ENCODE peak calls at places on chromosomes 1 and 21, in five cellular contexts. K is lower lobe of right lung, C is esophagus muscularis mucosa, Q is kidney epithelial cell, H is lung. S is an unnamed sample.

GRCh38 chr1:240310226-240310925 is 218.7 kb downstream of the FMN2 start:
- DNase-seq in Q (no peak), K (no peak), C (no peak), H (no peak), S (peak; percentile 71)

GRCh38 chr1:235012436-235013210 is 116.0 kb downstream of the TOMM20 start:
- DNase-seq in C (no peak), K (no peak), Q (no peak), H (no peak), S (no peak)

GRCh38 chr1:167659440-167659839 is 29.4 kb downstream of the RCSD1 start:
- DNase-seq in H (no peak), C (no peak), K (no peak), Q (no peak), S (no peak)

GRCh38 chr1:248187363-248187762 is 9.7 kb upstream of the OR2M3 start:
- DNase-seq in C (no peak), H (no peak), Q (no peak), K (no peak), S (no peak)

GRCh38 chr1:111735858-111736544 is 3.2 kb downstream of the INKA2 start:
- DNase-seq in C (no peak), Q (no peak), K (no peak), H (no peak), S (no peak)

GRCh38 chr1:31689821-31690220 is 14.0 kb downstream of the COL16A1 start:
- DNase-seq in H (no peak), C (no peak), Q (peak; percentile 91), K (no peak), S (peak; percentile 78)

GRCh38 chr1:117544509-117545109 is 61.2 kb upstream of the TENT5C start:
- DNase-seq in H (no peak), K (no peak), C (no peak), Q (no peak), S (no peak)

GRCh38 chr1:97270508-97271307 is 549.1 kb downstream of the PTBP2 start:
- DNase-seq in C (no peak), H (no peak), K (no peak), Q (no peak), S (peak; percentile 34)

GRCh38 chr1:238061967-238062613 is 171.4 kb upstream of the ZP4 start:
- DNase-seq in C (no peak), K (no peak), H (no peak), Q (peak; percentile 76), S (no peak)

GRCh38 chr1:209335090-209335692 is 248.3 kb upstream of the CAMK1G start:
- DNase-seq in Q (no peak), C (no peak), H (no peak), K (no peak), S (no peak)

GRCh38 chr1:13801232-13801631 is 101.2 kb downstream of the PRDM2 start:
- DNase-seq in H (peak; percentile 44), Q (no peak), C (no peak), K (no peak), S (no peak)

GRCh38 chr1:88892146-88892877 is 945 bp upstream of the GTF2B start:
- DNase-seq in K (no peak), H (no peak), C (no peak), Q (no peak), S (no peak)

GRCh38 chr21:41947596-41948403 is 6.0 kb downstream of the C2CD2 start:
- DNase-seq in H (no peak), C (no peak), Q (no peak), K (no peak), S (no peak)

GRCh38 chr1:1815606-1816281 is 37.5 kb upstream of the NADK start:
- DNase-seq in H (no peak), C (no peak), Q (no peak), K (no peak), S (no peak)
- TF ChIP-seq CTCF in H (no peak), C (no peak), Q (no peak), K (no peak), S (no peak)

GRCh38 chr1:158017800-158018595 is 24.6 kb downstream of the KIRREL1 start:
- DNase-seq in K (no peak), Q (no peak), C (no peak), H (no peak), S (no peak)

GRCh38 chr1:158016651-158017335 is 23.3 kb downstream of the KIRREL1 start:
- DNase-seq in Q (no peak), K (no peak), C (no peak), H (no peak), S (no peak)

GRCh38 chr1:158013840-158014520 is 20.5 kb downstream of the KIRREL1 start:
- DNase-seq in Q (no peak), H (no peak), K (no peak), C (no peak), S (no peak)

GRCh38 chr1:158011714-158012113 is 18.3 kb downstream of the KIRREL1 start:
- DNase-seq in Q (no peak), H (no peak), K (no peak), C (no peak), S (no peak)

DNA sequence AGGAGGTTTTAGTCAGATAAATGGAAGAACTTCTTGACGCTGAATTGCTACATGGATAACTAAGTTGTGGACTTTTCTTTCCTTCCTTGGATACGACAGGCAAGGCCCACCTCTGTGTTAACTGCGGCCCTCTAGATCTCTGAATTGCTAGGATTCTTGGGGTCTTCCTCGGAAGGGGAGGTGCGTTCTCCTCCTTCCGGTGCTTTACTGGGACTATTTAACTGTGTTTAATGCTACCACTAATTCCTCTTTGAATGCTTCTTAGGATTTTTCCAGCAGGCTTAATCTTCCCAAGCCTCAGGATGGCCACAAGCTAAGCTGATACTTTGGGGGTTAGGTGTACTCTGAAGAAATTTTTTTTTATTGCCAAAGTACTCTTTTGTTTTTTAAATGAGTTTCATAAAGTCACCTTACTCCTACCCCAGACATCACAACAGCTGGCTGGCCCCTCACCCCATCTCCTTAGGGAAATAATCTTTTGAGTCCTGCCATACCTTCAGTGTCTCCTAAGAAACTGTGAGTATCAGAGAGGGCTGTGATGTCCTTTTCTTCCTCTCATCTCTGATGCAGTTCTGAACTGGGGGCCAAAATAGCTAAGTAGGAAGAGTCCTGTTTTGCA is 21.4 kb downstream of the KIRREL1 start:
- DNase-seq in H (no peak), C (no peak), K (no peak), Q (no peak), S (no peak)
- H3K4me3 ChIP-seq in H (no peak overlapping the region), C (peak overlapping the region; percentile 15), K (no peak overlapping the region), Q (no peak overlapping the region), S (no peak overlapping the region)

DNA sequence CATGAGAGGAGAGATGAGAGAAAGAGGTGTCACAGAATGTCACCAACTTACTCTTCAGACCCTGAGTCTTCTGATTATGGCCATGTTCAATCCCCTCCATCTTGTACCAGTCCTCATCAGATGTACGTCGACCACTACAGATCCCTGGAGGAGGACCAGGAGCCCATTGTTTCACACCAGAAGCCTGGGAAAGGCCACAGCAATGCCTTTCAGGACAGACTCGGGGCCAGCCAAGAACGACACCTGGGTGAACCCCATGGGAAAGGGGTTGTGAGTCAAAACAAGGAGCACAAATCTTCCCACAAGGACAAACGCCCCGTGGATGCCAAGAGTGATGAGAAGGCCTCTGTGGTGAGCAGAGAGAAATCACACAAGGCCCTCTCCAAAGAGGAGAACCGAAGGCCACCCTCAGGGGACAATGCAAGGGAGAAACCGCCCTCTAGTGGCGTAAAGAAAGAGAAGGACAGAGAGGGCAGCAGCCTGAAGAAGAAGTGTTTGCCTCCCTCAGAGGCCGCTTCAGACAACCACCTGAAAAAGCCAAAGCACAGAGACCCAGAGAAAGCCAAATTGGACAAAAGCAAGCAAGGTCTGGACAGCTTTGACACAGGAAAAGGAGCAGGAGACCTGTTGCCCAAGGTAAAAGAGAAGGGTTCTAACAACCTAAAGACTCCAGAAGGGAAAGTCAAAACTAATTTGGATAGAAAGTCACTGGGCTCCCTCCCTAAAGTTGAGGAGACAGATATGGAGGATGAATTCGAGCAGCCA is 8.0 kb downstream of the ELOA start:
- DNase-seq in K (no peak), C (no peak), Q (no peak), H (peak; percentile 47), S (no peak)
- H3K36me3 ChIP-seq in K (peaks cover 79% of the 10 kb centered on the region), C (peaks cover 75% of the 10 kb centered on the region), Q (no peaks in the 10 kb centered on the region), H (peaks cover 44% of the 10 kb centered on the region), S (peaks cover 34% of the 10 kb centered on the region)

GRCh38 chr21:17537299-17537698 is 24.5 kb downstream of the CXADR start:
- DNase-seq in C (no peak), H (no peak), Q (no peak), K (no peak), S (no peak)
- TF ChIP-seq CTCF in C (no peak), H (no peak), Q (no peak), K (no peak), S (no peak)

GRCh38 chr1:8138673-8139072 is 112.6 kb upstream of the ERRFI1 start:
- DNase-seq in H (no peak), K (no peak), C (no peak), Q (no peak), S (no peak)

GRCh38 chr1:8137406-8138244 is 111.5 kb upstream of the ERRFI1 start:
- DNase-seq in H (no peak), K (no peak), Q (peak; percentile 75), C (no peak), S (peak; percentile 98)

GRCh38 chr1:8142955-8143629 is 117.0 kb upstream of the ERRFI1 start:
- DNase-seq in K (no peak), Q (no peak), C (no peak), H (no peak), S (no peak)

GRCh38 chr1:8139383-8139782 is 113.3 kb upstream of the ERRFI1 start:
- DNase-seq in H (no peak), Q (no peak), K (no peak), C (no peak), S (no peak)

GRCh38 chr1:8139941-8140340 is 113.8 kb upstream of the ERRFI1 start:
- DNase-seq in C (no peak), K (no peak), H (no peak), Q (no peak), S (no peak)
- H3K4me3 ChIP-seq in C (no peak overlapping the region), K (no peak overlapping the region), H (no peak overlapping the region), Q (no peak overlapping the region), S (no peak overlapping the region)

GRCh38 chr1:52432807-52433206 is 28.4 kb downstream of the PRPF38A start:
- DNase-seq in Q (no peak), C (no peak), K (no peak), H (no peak), S (no peak)

GRCh38 chr1:52435211-52435610 is 30.8 kb downstream of the PRPF38A start:
- DNase-seq in Q (no peak), K (no peak), H (no peak), C (no peak), S (no peak)

GRCh38 chr1:52436817-52437216 is 32.4 kb downstream of the PRPF38A start:
- DNase-seq in K (no peak), H (no peak), C (no peak), Q (no peak), S (no peak)

GRCh38 chr1:52435650-52436049 is 31.2 kb downstream of the PRPF38A start:
- DNase-seq in Q (no peak), H (no peak), C (no peak), K (no peak), S (no peak)
- H3K36me3 ChIP-seq in Q (no peaks in the 10 kb centered on the region), H (peaks cover 17% of the 10 kb centered on the region), C (peaks cover 97% of the 10 kb centered on the region), K (peaks cover 74% of the 10 kb centered on the region), S (peaks cover 13% of the 10 kb centered on the region)